ENCODE peak calls at places on chromosomes 4 and X, in four cellular contexts. One of them, this sample, is unnamed.

GRCh38 chr4:168683595-168683994 is 186.7 kb downstream of the PALLD start:
- DNase-seq in astrocyte of the cerebellum: no peak
- DNase-seq in NCI-H460: no peak
- DNase-seq in posterior cingulate gyrus: no peak
- DNase-seq in this sample: no peak

GRCh38 chr4:16893141-16893571 is 5.3 kb downstream of the LDB2 start:
- DNase-seq in posterior cingulate gyrus: no peak
- DNase-seq in NCI-H460: no peak
- DNase-seq in astrocyte of the cerebellum: no peak
- DNase-seq in this sample: no peak

GRCh38 chrX:71215335-71215912 is 7.6 kb upstream of the GJB1 start:
- DNase-seq in astrocyte of the cerebellum: no peak
- DNase-seq in NCI-H460: no peak
- DNase-seq in posterior cingulate gyrus: no peak
- DNase-seq in this sample: no peak

GRCh38 chr4:43990968-43991367 is 457.6 kb downstream of the KCTD8 start:
- DNase-seq in NCI-H460: no peak
- DNase-seq in astrocyte of the cerebellum: no peak
- DNase-seq in posterior cingulate gyrus: no peak
- DNase-seq in this sample: no peak

GRCh38 chrX:130111220-130111934 is 1.1 kb upstream of the ELF4 start:
- DNase-seq in posterior cingulate gyrus: no peak
- DNase-seq in NCI-H460: no peak
- DNase-seq in astrocyte of the cerebellum: no peak
- DNase-seq in this sample: no peak

GRCh38 chr4:11271263-11271662 is 157.4 kb downstream of the HS3ST1 start:
- DNase-seq in NCI-H460: no peak
- DNase-seq in posterior cingulate gyrus: no peak
- DNase-seq in astrocyte of the cerebellum: no peak
- DNase-seq in this sample: no peak

GRCh38 chr4:123046096-123046495 is 123.7 kb upstream of the NUDT6 start:
- DNase-seq in NCI-H460: no peak
- DNase-seq in posterior cingulate gyrus: no peak
- DNase-seq in astrocyte of the cerebellum: no peak
- DNase-seq in this sample: no peak

GRCh38 chrX:131792356-131792749 is 230.7 kb upstream of the STK26 start:
- DNase-seq in NCI-H460: no peak
- DNase-seq in astrocyte of the cerebellum: peak
- DNase-seq in posterior cingulate gyrus: peak
- DNase-seq in this sample: no peak

This sample was measured in H54.